ENCODE peak calls at places on chromosomes 3 and 15, in nine cellular contexts. Q is NCI-H1092 treated with DMSO at 0.1 percent for 48 hours; J is neuronal stem cell; G is naive B cell; Z is stimulated activated CD8-positive, alpha-beta memory T cell treated with anti-CD3 and anti-CD28 coated beads, Interleukin-15, amount 100 ng/mL, for 1 hour; P is GM19239; L is OCI-LY7; T is stimulated activated effector memory CD8-positive, alpha-beta T cell treated with anti-CD3 and anti-CD28 coated beads, Interleukin-12 subunit alpha, Interleukin-12 subunit beta, amount 100 ng/mL, for 72 hours; X is NCI-H1105 treated with DMSO at 0.1 percent for 48 hours. O is an unnamed sample.
A peak's percentile ranks its signal among the peaks of the same experiment; 100 is the strongest.

GRCh38 chr3:73808862-73809509 is 184.2 kb upstream of the PDZRN3 start:
- DNase-seq in G (no peak), P (no peak), Z (no peak), J (no peak), Q (no peak), T (no peak), L (no peak), X (no peak), O (no peak)

GRCh38 chr15:69357773-69358765 is 56.1 kb upstream of the KIF23 start:
- DNase-seq in X (no peak), G (no peak), J (peak; percentile 33), P (no peak), Z (no peak), T (no peak), Q (no peak), L (no peak), O (no peak)

GRCh38 chr3:181103605-181104004 is 114.1 kb upstream of the DNAJC19 start:
- DNase-seq in J (peak; percentile 41), P (no peak), T (no peak), Z (no peak), L (peak; percentile 67), X (peak; percentile 68), Q (no peak), G (no peak), O (peak; percentile 22)

GRCh38 chr3:155281892-155282291 is 11.6 kb downstream of the STRIT1 start:
- DNase-seq in P (no peak), L (no peak), J (no peak), T (no peak), Q (no peak), G (no peak), X (no peak), Z (no peak), O (no peak)

GRCh38 chr3:150150633-150151032 is 179.9 kb upstream of the PFN2 start:
- DNase-seq in T (no peak), X (no peak), J (no peak), G (no peak), Z (no peak), Q (no peak), L (no peak), P (no peak), O (no peak)

GRCh38 chr15:101642361-101642760 is 9.8 kb downstream of the TM2D3 start:
- DNase-seq in Z (no peak), G (no peak), T (no peak), P (no peak), Q (no peak), X (no peak), L (no peak), J (no peak), O (peak; percentile 54)

GRCh38 chr3:58670506-58671125 is 4.0 kb upstream of the FAM3D start:
- DNase-seq in X (no peak), J (no peak), G (no peak), Q (no peak), Z (no peak), T (no peak), L (no peak), P (no peak), O (no peak)

GRCh38 chr3:63343674-63344073 is 65.6 kb downstream of the SYNPR start:
- DNase-seq in P (no peak), Q (peak; percentile 93), G (no peak), Z (no peak), T (peak; percentile 49), X (peak; percentile 91), L (peak; percentile 4), J (no peak), O (peak; percentile 77)